ENCODE peak calls at places on chromosomes 2 and 18, in nine cellular contexts. P is anterior cingulate cortex; T is hippocampal formation; B is activated CD4-positive, alpha-beta T cell treated with anti-CD3 and anti-CD28 coated beads, Interleukin-2, amount 50 U/mL, for 4 hours; R is GM13977; W is effector CD4-positive, alpha-beta T cell; K is Peyer's patch; Q is CD8-positive, alpha-beta T cell; V is foreskin melanocyte. E is an unnamed sample.

GRCh38 chr18:3520230-3521085 is 70.5 kb downstream of the TGIF1 start:
- DNase-seq in W (no peak), Q (no peak), T (no peak), B (no peak), V (no peak), P (no peak), R (no peak), K (no peak), E (no peak)

GRCh38 chr2:216714412-216714775 is 19.0 kb upstream of the IGFBP5 start:
- DNase-seq in K (no peak), T (no peak), Q (no peak), R (no peak), V (no peak), W (no peak), B (no peak), P (no peak), E (no peak)

GRCh38 chr2:120450196-120450820 is 104.4 kb downstream of the INHBB start:
- DNase-seq in R (no peak), K (no peak), W (no peak), P (no peak), T (no peak), V (no peak), Q (no peak), B (no peak), E (no peak)

GRCh38 chr2:109460553-109461324 is 153.0 kb downstream of the SEPTIN10 start:
- DNase-seq in Q (no peak), K (peak), R (no peak), T (no peak), V (no peak), B (no peak), W (no peak), P (no peak), E (no peak)

GRCh38 chr2:44572196-44572900 is 210.6 kb downstream of the CAMKMT start:
- DNase-seq in T (no peak), P (no peak), R (no peak), V (no peak), B (no peak), K (no peak), W (no peak), Q (no peak), E (no peak)

GRCh38 chr18:46073474-46074331 is 1.6 kb upstream of the PSTPIP2 start:
- DNase-seq in B (peak), R (peak), V (peak), W (peak), T (no peak), P (no peak), K (peak), Q (no peak), E (no peak)

GRCh38 chr2:233803292-233803911 is 25.3 kb downstream of the MROH2A start:
- DNase-seq in Q (no peak), B (no peak), T (no peak), P (no peak), K (no peak), W (no peak), V (no peak), R (no peak), E (no peak)

GRCh38 chr2:202152104-202152771 is 79.2 kb downstream of the KIAA2012 start:
- DNase-seq in Q (no peak), K (no peak), R (no peak), T (no peak), P (no peak), V (no peak), W (no peak), B (no peak), E (no peak)

GRCh38 chr2:29810956-29811355 is 110.4 kb downstream of the ALK start:
- DNase-seq in T (no peak), B (no peak), Q (no peak), R (peak), V (no peak), W (no peak), K (no peak), P (no peak), E (no peak)

GRCh38 chr2:234970467-234970866 is 18.6 kb downstream of the SH3BP4 start:
- DNase-seq in R (no peak), W (no peak), T (no peak), B (no peak), V (peak), Q (no peak), K (no peak), P (no peak), E (peak)

GRCh38 chr2:84373391-84373790 is 85.7 kb downstream of the SUCLG1 start:
- DNase-seq in V (no peak), K (no peak), T (no peak), W (no peak), R (no peak), B (no peak), Q (no peak), P (no peak), E (no peak)

GRCh38 chr2:36800381-36800780 is 103.9 kb downstream of the VIT start:
- DNase-seq in K (no peak), T (no peak), W (no peak), B (peak), Q (peak), P (peak), V (no peak), R (no peak), E (no peak)

GRCh38 chr2:102070058-102070642 is 72.4 kb upstream of the IL1R1 start:
- DNase-seq in T (no peak), K (peak), V (no peak), R (no peak), P (no peak), B (no peak), W (no peak), Q (no peak), E (no peak)

GRCh38 chr2:120369250-120369649 is 23.3 kb downstream of the INHBB start:
- DNase-seq in T (no peak), V (no peak), R (no peak), P (no peak), Q (no peak), W (no peak), B (no peak), K (no peak), E (no peak)

GRCh38 chr18:45828917-45829811 is 3.7 kb downstream of the SIGLEC15 start:
- DNase-seq in Q (no peak), B (no peak), T (no peak), K (no peak), V (no peak), W (no peak), P (no peak), R (no peak), E (no peak)

GRCh38 chr18:59054892-59055291 is 84.8 kb upstream of the SEC11C start:
- DNase-seq in B (no peak), V (no peak), K (no peak), W (no peak), T (no peak), R (no peak), Q (no peak), P (no peak), E (no peak)

GRCh38 chr2:176997074-176997791 is 215.4 kb upstream of the HNRNPA3 start:
- DNase-seq in R (no peak), K (peak), T (no peak), V (peak), P (no peak), W (no peak), Q (no peak), B (no peak), E (peak)

GRCh38 chr18:12960846-12961397 is 13.1 kb downstream of the SEH1L start:
- DNase-seq in Q (no peak), W (no peak), V (no peak), B (no peak), R (no peak), T (no peak), K (no peak), P (no peak), E (no peak)

GRCh38 chr18:63186934-63187574 is 132.5 kb downstream of the BCL2 start:
- DNase-seq in T (no peak), W (no peak), V (no peak), B (no peak), K (no peak), P (no peak), Q (no peak), R (no peak), E (no peak)

GRCh38 chr2:69742170-69742952 is 427 bp downstream of the ANXA4 start:
- DNase-seq in K (no peak), B (no peak), Q (no peak), R (peak), T (no peak), P (no peak), W (no peak), V (no peak), E (no peak)

GRCh38 chr2:23545391-23545790 is 160.4 kb downstream of the KLHL29 start:
- DNase-seq in V (no peak), Q (no peak), B (no peak), K (no peak), W (no peak), P (no peak), R (no peak), T (no peak), E (no peak)

GRCh38 chr2:160842286-160842685 is 317.9 kb upstream of the TANK start:
- DNase-seq in V (no peak), P (no peak), B (no peak), R (no peak), W (no peak), K (no peak), T (no peak), Q (no peak), E (no peak)

GRCh38 chr2:196131949-196132925 is 39.1 kb downstream of the STK17B start:
- DNase-seq in K (no peak), W (peak), R (no peak), T (no peak), B (peak), P (no peak), Q (no peak), V (peak), E (no peak)

GRCh38 chr2:195009202-195009601 is 647.8 kb upstream of the SLC39A10 start:
- DNase-seq in Q (no peak), P (peak), T (no peak), W (no peak), K (no peak), B (no peak), R (no peak), V (no peak), E (peak)

GRCh38 chr2:152730591-152731333 is 12.3 kb downstream of the ARL6IP6 start:
- DNase-seq in R (no peak), V (no peak), W (peak), P (no peak), K (peak), Q (peak), T (no peak), B (peak), E (no peak)

GRCh38 chr2:11827547-11827946 is 81.1 kb downstream of the LPIN1 start:
- DNase-seq in K (no peak), V (no peak), B (no peak), R (peak), T (no peak), W (no peak), Q (no peak), P (no peak), E (no peak)

GRCh38 chr2:233100192-233100998 is 40.3 kb downstream of the INPP5D start:
- DNase-seq in B (peak), Q (peak), W (peak), T (no peak), R (peak), P (no peak), K (peak), V (no peak), E (no peak)

GRCh38 chr2:231662028-231662810 is 46.1 kb upstream of the PTMA start:
- DNase-seq in W (peak), Q (peak), B (peak), V (peak), K (peak), R (peak), T (peak), P (peak), E (peak)

GRCh38 chr2:101777337-101777736 is 79.8 kb downstream of the MAP4K4 start:
- DNase-seq in B (no peak), T (no peak), P (no peak), W (no peak), R (no peak), Q (no peak), V (no peak), K (no peak), E (no peak)

GRCh38 chr2:184394642-184395041 is 203.7 kb upstream of the ZNF804A start:
- DNase-seq in T (no peak), Q (no peak), R (no peak), V (no peak), W (no peak), B (no peak), K (no peak), P (no peak), E (no peak)

GRCh38 chr18:78571063-78571785 is 408.4 kb upstream of the SALL3 start:
- DNase-seq in R (no peak), K (no peak), Q (no peak), W (no peak), V (no peak), B (no peak), T (no peak), P (no peak), E (no peak)

GRCh38 chr2:9944330-9944758 is 7.1 kb upstream of the GRHL1 start:
- DNase-seq in B (no peak), Q (no peak), P (no peak), R (no peak), V (no peak), T (no peak), K (no peak), W (no peak), E (no peak)

GRCh38 chr18:2134364-2134763 is 436.9 kb downstream of the METTL4 start:
- DNase-seq in K (no peak), V (no peak), W (no peak), B (no peak), P (no peak), R (no peak), T (no peak), Q (no peak), E (no peak)

GRCh38 chr2:64260817-64261216 is 116.6 kb upstream of the PELI1 start:
- DNase-seq in R (peak), Q (no peak), P (peak), B (no peak), K (peak), V (no peak), W (no peak), T (peak), E (no peak)

GRCh38 chr2:34729845-34730244 is 1130.7 kb upstream of the FAM98A start:
- DNase-seq in K (no peak), Q (no peak), W (no peak), R (no peak), V (no peak), B (no peak), T (no peak), P (no peak), E (no peak)

GRCh38 chr2:64462940-64463339 is 9.0 kb downstream of the LGALSL start:
- DNase-seq in K (no peak), R (no peak), P (no peak), Q (no peak), W (no peak), V (no peak), B (no peak), T (no peak), E (no peak)

GRCh38 chr2:47767880-47768609 is 14.9 kb upstream of the MSH6 start:
- DNase-seq in W (peak), V (no peak), B (peak), K (peak), R (peak), P (peak), Q (peak), T (peak), E (no peak)

GRCh38 chr2:2103320-2103719 is 227.8 kb downstream of the MYT1L start:
- DNase-seq in P (no peak), Q (no peak), B (no peak), K (no peak), V (no peak), T (no peak), R (no peak), W (no peak), E (no peak)